ENCODE peak calls at places on chromosomes 7 and 10, in five cellular contexts. U is psoas muscle, C is vagina, G is brain microvascular endothelial cell, X is lung. M is an unnamed sample.

GRCh38 chr7:44762726-44763522 is 14.3 kb downstream of the ZMIZ2 start:
- DNase-seq in U (no peak), C (no peak), G (no peak), X (no peak), M (no peak)

GRCh38 chr7:6385110-6385792 is 62.5 kb downstream of the DAGLB start:
- DNase-seq in U (no peak), C (no peak), G (peak; percentile 72), X (no peak), M (peak; percentile 72)

GRCh38 chr10:53256623-53257022 is 484.0 kb upstream of the MBL2 start:
- DNase-seq in U (no peak), C (no peak), G (no peak), X (no peak), M (no peak)

GRCh38 chr7:106138776-106139175 is 26.7 kb upstream of the SYPL1 start:
- DNase-seq in U (no peak), C (no peak), G (no peak), X (no peak), M (no peak)

GRCh38 chr10:124403548-124403947 is 15.2 kb downstream of the OAT start:
- DNase-seq in U (no peak), C (no peak), G (peak; percentile 63), X (no peak), M (no peak)

GRCh38 chr7:5210751-5211338 is 20.8 kb downstream of the WIPI2 start:
- DNase-seq in U (no peak), C (no peak), G (no peak), X (no peak), M (no peak)

GRCh38 chr7:149669121-149669818 is 104.1 kb downstream of the ZNF467 start:
- DNase-seq in U (no peak), C (no peak), G (no peak), X (no peak), M (no peak)

GRCh38 chr7:150502519-150502918 is 12.2 kb upstream of the GIMAP7 start:
- DNase-seq in U (no peak), C (no peak), G (no peak), X (no peak), M (no peak)

GRCh38 chr7:107982918-107983389 is 20.0 kb downstream of the LAMB1 start:
- DNase-seq in U (no peak), C (no peak), G (no peak), X (no peak), M (peak; percentile 16)

GRCh38 chr10:132660385-132660784 is 122.8 kb downstream of the INPP5A start:
- DNase-seq in U (no peak), C (no peak), G (no peak), X (no peak), M (no peak)

GRCh38 chr7:23472974-23473847 is 2.9 kb upstream of the IGF2BP3 start:
- DNase-seq in U (no peak), C (no peak), G (no peak), X (no peak), M (no peak)

GRCh38 chr7:141880960-141881359 is 35.2 kb upstream of the OR9A4 start:
- DNase-seq in U (no peak), C (no peak), G (no peak), X (no peak), M (no peak)

GRCh38 chr10:129096340-129096984 is 370.6 kb upstream of the MGMT start:
- DNase-seq in U (peak; percentile 31), C (peak; percentile 91), G (peak; percentile 93), X (peak; percentile 43), M (peak; percentile 84)

DNA sequence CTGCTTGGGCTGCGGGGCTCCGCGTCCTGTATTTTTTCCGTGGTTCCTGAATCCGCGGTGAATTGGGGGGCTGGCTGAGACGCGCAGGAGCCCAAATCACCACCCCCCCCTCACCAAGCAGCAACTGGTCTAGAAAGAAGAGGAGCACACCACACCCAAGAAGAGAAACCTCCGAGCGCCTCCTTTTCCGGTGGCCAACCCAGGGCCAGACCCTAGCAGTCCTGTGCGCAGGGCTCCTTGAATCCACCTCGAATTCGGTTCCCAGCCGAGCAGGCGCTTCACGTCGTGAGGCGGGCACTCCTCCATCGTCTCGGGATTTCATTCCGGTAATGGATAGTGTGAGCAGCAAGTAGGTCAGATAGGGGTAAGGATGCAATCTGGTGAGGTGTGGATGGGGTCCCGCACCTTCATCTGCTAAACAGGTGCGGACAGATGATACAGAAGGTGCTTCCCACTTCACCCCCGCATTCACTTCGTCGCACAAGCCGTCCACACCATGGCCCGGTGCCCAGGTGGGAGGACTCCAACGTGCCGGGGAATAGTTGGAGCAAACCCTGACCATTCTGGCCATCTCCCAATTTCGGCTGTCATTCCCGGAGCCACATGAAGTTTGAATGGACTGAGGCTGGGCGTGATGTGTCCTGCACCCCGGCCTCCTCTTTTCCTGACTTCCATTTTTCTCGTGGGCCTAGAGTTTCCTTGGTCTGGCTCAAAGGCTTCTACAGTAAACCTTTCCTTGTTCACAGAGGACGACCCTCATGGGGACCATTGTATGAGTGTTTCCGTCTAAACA is 19.8 kb upstream of the ZNF273 start:
- DNase-seq in U (no peak), C (peak; percentile 56), G (no peak), X (no peak), M (no peak)
- H3K4me3 ChIP-seq in U (peak overlapping the region; percentile 77), C (peak overlapping the region; percentile 59), G (peak overlapping the region; percentile 35), X (peak overlapping the region; percentile 51), M (no peak overlapping the region)

GRCh38 chr10:23280420-23281043 is 64.1 kb downstream of the C10orf67 start:
- DNase-seq in U (no peak), C (no peak), G (no peak), X (no peak), M (no peak)
- H3K4me3 ChIP-seq in U (no peak overlapping the region), C (no peak overlapping the region), G (no peak overlapping the region), X (no peak overlapping the region), M (no peak overlapping the region)

DNA sequence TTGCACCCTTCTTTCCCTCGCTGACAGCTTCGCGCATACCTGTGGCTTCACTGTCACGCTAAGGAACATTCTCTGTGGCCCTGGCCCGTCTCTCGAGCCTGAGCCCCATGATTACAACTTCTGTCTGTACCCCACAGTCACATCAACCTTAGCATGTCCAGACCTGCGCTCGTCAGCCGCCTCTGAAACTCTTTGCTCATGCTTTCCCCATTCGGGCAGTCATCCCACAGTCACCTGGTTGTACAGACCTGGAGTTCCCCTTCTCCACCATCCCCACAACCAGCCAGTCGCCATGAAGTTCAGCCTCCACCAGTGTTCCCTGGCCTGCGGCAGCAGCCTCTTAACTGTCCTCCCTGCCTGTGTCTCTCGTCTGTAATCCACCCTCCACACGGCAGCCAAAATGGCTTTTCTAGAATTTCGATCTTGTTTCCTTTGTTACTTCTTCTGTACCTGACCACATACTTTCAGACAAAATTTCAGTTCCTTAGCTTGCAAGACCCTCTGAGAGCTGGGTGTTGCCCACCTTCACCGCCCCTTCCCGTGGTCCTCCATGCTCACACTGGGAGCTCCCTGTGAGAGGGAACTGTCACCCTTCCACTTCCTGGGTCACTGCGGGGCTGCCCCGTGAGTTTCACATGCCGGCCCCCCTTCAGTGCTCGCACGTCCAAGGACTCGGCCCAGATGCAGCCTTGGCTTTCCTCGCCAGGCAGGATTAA is 229.2 kb downstream of the CELF2 start:
- DNase-seq in U (no peak), C (no peak), G (no peak), X (no peak), M (no peak)
- H3K4me3 ChIP-seq in U (no peak overlapping the region), C (no peak overlapping the region), G (no peak overlapping the region), X (no peak overlapping the region), M (no peak overlapping the region)

DNA sequence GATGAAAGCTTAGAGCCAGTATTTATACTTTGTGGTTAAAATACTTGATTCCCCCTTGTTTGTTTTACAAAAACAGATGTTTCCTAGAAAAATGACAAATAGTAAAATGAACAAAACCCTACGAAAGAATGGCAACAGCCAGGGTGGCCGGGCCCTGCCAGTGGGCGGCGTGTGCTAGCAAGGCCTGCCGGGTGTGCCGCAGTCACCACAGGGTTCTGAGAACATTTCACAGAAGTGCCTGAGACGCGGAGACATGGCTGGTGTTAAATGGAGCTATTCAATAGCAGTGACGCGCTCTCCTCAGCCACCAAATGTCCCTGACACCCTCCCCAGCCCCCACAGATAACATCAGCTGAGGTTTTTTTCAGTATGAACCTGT is 14.5 kb downstream of the GPR146 start:
- DNase-seq in U (no peak), C (no peak), G (no peak), X (no peak), M (no peak)
- H3K4me3 ChIP-seq in U (no peak overlapping the region), C (no peak overlapping the region), G (no peak overlapping the region), X (no peak overlapping the region), M (no peak overlapping the region)

GRCh38 chr7:143514487-143514886 is 36.8 kb downstream of the TAS2R41 start:
- DNase-seq in U (no peak), C (no peak), G (no peak), X (no peak), M (no peak)

GRCh38 chr7:143518941-143519340 is 41.3 kb downstream of the TAS2R41 start:
- DNase-seq in U (no peak), C (no peak), G (no peak), X (no peak), M (no peak)

GRCh38 chr7:143514995-143515735 is 37.5 kb downstream of the TAS2R41 start:
- DNase-seq in U (peak; percentile 30), C (no peak), G (peak; percentile 42), X (no peak), M (no peak)

GRCh38 chr7:143518521-143518920 is 40.8 kb downstream of the TAS2R41 start:
- DNase-seq in U (no peak), C (peak; percentile 47), G (no peak), X (no peak), M (no peak)

GRCh38 chr7:143519411-143520131 is 41.9 kb downstream of the TAS2R41 start:
- DNase-seq in U (peak; percentile 32), C (peak; percentile 83), G (peak; percentile 92), X (no peak), M (peak; percentile 25)
- H3K4me3 ChIP-seq in U (no peak overlapping the region), C (no peak overlapping the region), G (peak overlapping the region; percentile 5), X (no peak overlapping the region), M (no peak overlapping the region)

DNA sequence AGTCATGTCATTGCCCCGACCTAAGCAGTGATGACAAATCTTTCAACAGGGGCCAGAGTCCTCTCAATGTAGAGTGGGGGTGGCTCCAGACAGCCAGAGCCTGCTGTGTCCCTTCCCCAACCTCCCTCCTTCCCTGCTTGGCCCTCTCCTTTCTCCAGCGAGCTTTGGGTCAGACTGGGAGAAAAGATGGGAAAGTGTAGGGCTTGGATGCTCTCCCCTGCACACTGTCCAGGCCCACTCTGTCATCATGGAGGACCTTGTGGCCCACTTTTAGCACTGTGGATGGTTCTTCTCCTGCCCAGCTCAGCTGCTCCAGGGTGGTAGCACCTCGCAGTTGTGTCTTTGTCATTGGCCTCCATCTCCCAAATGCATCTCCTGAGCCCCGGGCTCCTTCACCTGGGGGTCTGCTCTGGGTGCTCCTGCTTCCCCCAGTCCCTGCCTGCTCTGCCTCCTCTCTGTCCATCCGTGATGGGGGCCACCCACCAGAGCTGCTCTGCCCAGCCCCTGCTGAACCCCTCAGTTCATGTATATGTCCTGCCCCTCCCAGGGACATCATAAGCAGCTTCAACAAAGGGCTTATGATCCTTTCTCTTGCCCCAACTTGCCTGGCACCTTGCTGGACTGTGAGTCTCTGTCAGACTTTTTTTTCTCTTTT is 37.5 kb downstream of the BTBD16 start:
- DNase-seq in U (no peak), C (peak; percentile 85), G (no peak), X (no peak), M (peak; percentile 23)
- H3K4me3 ChIP-seq in U (peak overlapping the region; percentile 36), C (no peak overlapping the region), G (no peak overlapping the region), X (no peak overlapping the region), M (peak overlapping the region; percentile 37)

M was measured in MG63.